ENCODE peak calls at places on chromosome 19, in eight cellular contexts. D, F, L, P, I, V, W and U are unnamed samples.

GRCh38 chr19:30455881-30456280 is 83.7 kb downstream of the ZNF536 start:
- DNase-seq in D (no peak), F (no peak), L (no peak), P (no peak), I (no peak), V (no peak), W (no peak), U (no peak)

GRCh38 chr19:52778811-52779210 is 7.8 kb downstream of the ZNF600 start:
- DNase-seq in D (no peak), F (no peak), L (no peak), P (no peak), I (no peak), V (no peak), W (no peak), U (no peak)

GRCh38 chr19:35845215-35846037 is 6.9 kb downstream of the NPHS1 start:
- DNase-seq in D (peak), F (no peak), L (peak), P (no peak), I (no peak), V (no peak), W (no peak), U (no peak)

GRCh38 chr19:38142176-38143035 is 81.6 kb downstream of the DPF1 start:
- DNase-seq in D (peak), F (peak), L (peak), P (no peak), I (no peak), V (peak), W (peak), U (no peak)

GRCh38 chr19:35155441-35155840 is 906 bp downstream of the FXYD5 start:
- DNase-seq in D (no peak), F (no peak), L (no peak), P (no peak), I (no peak), V (no peak), W (no peak), U (no peak)

GRCh38 chr19:18204394-18205179 is 745 bp upstream of the RAB3A start:
- DNase-seq in D (peak), F (no peak), L (peak), P (no peak), I (no peak), V (no peak), W (peak), U (no peak)

GRCh38 chr19:38209671-38210457 is 14.2 kb downstream of the DPF1 start:
- DNase-seq in D (peak), F (no peak), L (peak), P (no peak), I (peak), V (peak), W (no peak), U (no peak)

GRCh38 chr19:35292986-35293732 is 1.2 kb downstream of the MAG start:
- DNase-seq in D (no peak), F (no peak), L (no peak), P (no peak), I (no peak), V (no peak), W (no peak), U (no peak)

GRCh38 chr19:29918891-29919290 is 23.1 kb upstream of the URI1 start:
- DNase-seq in D (no peak), F (no peak), L (no peak), P (no peak), I (no peak), V (no peak), W (no peak), U (no peak)

GRCh38 chr19:15173746-15174404 is 26.9 kb downstream of the NOTCH3 start:
- DNase-seq in D (no peak), F (no peak), L (no peak), P (no peak), I (no peak), V (no peak), W (no peak), U (no peak)

GRCh38 chr19:18205180-18205915 is 1.5 kb upstream of the RAB3A start:
- DNase-seq in D (peak), F (peak), L (peak), P (peak), I (peak), V (peak), W (peak), U (no peak)

GRCh38 chr19:53875602-53876340 is 6.2 kb upstream of the PRKCG start:
- DNase-seq in D (no peak), F (no peak), L (no peak), P (no peak), I (no peak), V (no peak), W (no peak), U (no peak)

GRCh38 chr19:15979293-15979692 is 30.5 kb downstream of the OR10H4 start:
- DNase-seq in D (no peak), F (no peak), L (no peak), P (no peak), I (no peak), V (no peak), W (no peak), U (no peak)

GRCh38 chr19:15195987-15196682 is 4.7 kb downstream of the NOTCH3 start:
- DNase-seq in D (peak), F (no peak), L (no peak), P (no peak), I (peak), V (peak), W (no peak), U (no peak)

GRCh38 chr19:39372941-39373340 is 18.0 kb downstream of the PAF1 start:
- DNase-seq in D (no peak), F (no peak), L (peak), P (no peak), I (no peak), V (no peak), W (no peak), U (no peak)

GRCh38 chr19:56125806-56126590 is 4.9 kb upstream of the ZNF787 start:
- DNase-seq in D (no peak), F (no peak), L (no peak), P (no peak), I (no peak), V (no peak), W (no peak), U (no peak)

GRCh38 chr19:29860492-29860891 is 48.7 kb downstream of the CCNE1 start:
- DNase-seq in D (no peak), F (no peak), L (no peak), P (no peak), I (no peak), V (no peak), W (no peak), U (no peak)

GRCh38 chr19:3398900-3399278 is 32.5 kb downstream of the NFIC start:
- DNase-seq in D (no peak), F (no peak), L (no peak), P (no peak), I (no peak), V (no peak), W (no peak), U (no peak)

GRCh38 chr19:575527-576506 is 3.4 kb downstream of the BSG start:
- DNase-seq in D (peak), F (peak), L (peak), P (no peak), I (no peak), V (peak), W (peak), U (no peak)

GRCh38 chr19:18321729-18322091 is 1.2 kb downstream of the LSM4 start:
- DNase-seq in D (no peak), F (no peak), L (peak), P (no peak), I (no peak), V (no peak), W (no peak), U (no peak)

GRCh38 chr19:40639638-40639982 is 38.4 kb downstream of the LTBP4 start:
- DNase-seq in D (no peak), F (no peak), L (no peak), P (no peak), I (no peak), V (no peak), W (no peak), U (no peak)

GRCh38 chr19:20787766-20788165 is 11.7 kb downstream of the ZNF66 start:
- DNase-seq in D (no peak), F (no peak), L (no peak), P (no peak), I (no peak), V (no peak), W (no peak), U (peak)

GRCh38 chr19:35144600-35145436 is 1.8 kb downstream of the FXYD7 start:
- DNase-seq in D (peak), F (no peak), L (no peak), P (no peak), I (no peak), V (no peak), W (no peak), U (no peak)

GRCh38 chr19:51980116-51980736 is 6.4 kb downstream of the ZNF350 start:
- DNase-seq in D (no peak), F (no peak), L (peak), P (no peak), I (no peak), V (no peak), W (no peak), U (no peak)

GRCh38 chr19:13103585-13103923 is 896 bp upstream of the LYL1 start:
- DNase-seq in D (no peak), F (no peak), L (no peak), P (no peak), I (no peak), V (no peak), W (no peak), U (no peak)

GRCh38 chr19:756232-756631 is 5.3 kb downstream of the MISP start:
- DNase-seq in D (no peak), F (peak), L (peak), P (no peak), I (no peak), V (peak), W (no peak), U (peak)

GRCh38 chr19:3459965-3460582 is 20.3 kb downstream of the SMIM24 start:
- DNase-seq in D (no peak), F (no peak), L (no peak), P (no peak), I (no peak), V (no peak), W (no peak), U (no peak)

GRCh38 chr19:46788101-46788967 is at the start of gene SLC1A5:
- DNase-seq in D (peak), F (peak), L (peak), P (peak), I (peak), V (peak), W (peak), U (peak)
- TF ChIP-seq CTCF in D (no peak), F (no peak), L (no peak), P (no peak), I (no peak), V (no peak), W (no peak), U (no peak)

GRCh38 chr19:45780146-45780447 is 2.2 kb downstream of the DMPK start:
- DNase-seq in D (no peak), F (no peak), L (no peak), P (no peak), I (no peak), V (no peak), W (peak), U (no peak)
- H3K4me3 ChIP-seq in D (no peak), F (no peak), L (no peak), P (peak), I (no peak), V (no peak), W (peak), U (no peak)

GRCh38 chr19:50500060-50500752 is 10.8 kb downstream of the JOSD2 start:
- DNase-seq in D (peak), F (no peak), L (no peak), P (no peak), I (no peak), V (no peak), W (no peak), U (no peak)
- TF ChIP-seq CTCF in D (peak), F (no peak), L (no peak), P (peak), I (no peak), V (no peak), W (no peak), U (peak)

GRCh38 chr19:11196406-11197287 is 698 bp downstream of the KANK2 start:
- DNase-seq in D (peak), F (no peak), L (peak), P (no peak), I (no peak), V (no peak), W (no peak), U (no peak)

GRCh38 chr19:11194173-11194572 is 3.2 kb downstream of the KANK2 start:
- DNase-seq in D (no peak), F (no peak), L (no peak), P (no peak), I (no peak), V (no peak), W (no peak), U (no peak)

GRCh38 chr19:11194657-11195056 is 2.7 kb downstream of the KANK2 start:
- DNase-seq in D (peak), F (no peak), L (no peak), P (no peak), I (no peak), V (no peak), W (no peak), U (no peak)

GRCh38 chr19:11195681-11196080 is 1.7 kb downstream of the KANK2 start:
- DNase-seq in D (no peak), F (no peak), L (no peak), P (no peak), I (no peak), V (no peak), W (no peak), U (no peak)

GRCh38 chr19:11195169-11195568 is 2.2 kb downstream of the KANK2 start:
- DNase-seq in D (no peak), F (no peak), L (no peak), P (no peak), I (no peak), V (no peak), W (no peak), U (no peak)
- H3K4me3 ChIP-seq in D (no peak), F (peak), L (peak), P (peak), I (peak), V (peak), W (no peak), U (no peak)

GRCh38 chr19:48393559-48394330 is at the start of gene GRIN2D:
- DNase-seq in D (peak), F (peak), L (no peak), P (no peak), I (no peak), V (peak), W (no peak), U (no peak)

GRCh38 chr19:48393196-48393558 is 291 bp upstream of the GRIN2D start:
- DNase-seq in D (no peak), F (no peak), L (no peak), P (no peak), I (no peak), V (no peak), W (no peak), U (no peak)

GRCh38 chr19:48391100-48392005 is at the start of gene KDELR1:
- DNase-seq in D (peak), F (peak), L (peak), P (no peak), I (peak), V (peak), W (peak), U (no peak)

GRCh38 chr19:48386981-48387380 is 4.4 kb downstream of the KDELR1 start:
- DNase-seq in D (no peak), F (no peak), L (peak), P (no peak), I (no peak), V (no peak), W (no peak), U (no peak)

GRCh38 chr19:48390188-48391099 is 907 bp downstream of the KDELR1 start:
- DNase-seq in D (peak), F (peak), L (peak), P (no peak), I (peak), V (peak), W (peak), U (no peak)
- TF ChIP-seq CTCF in D (peak), F (no peak), L (peak), P (peak), I (peak), V (peak), W (peak), U (peak)

DNA sequence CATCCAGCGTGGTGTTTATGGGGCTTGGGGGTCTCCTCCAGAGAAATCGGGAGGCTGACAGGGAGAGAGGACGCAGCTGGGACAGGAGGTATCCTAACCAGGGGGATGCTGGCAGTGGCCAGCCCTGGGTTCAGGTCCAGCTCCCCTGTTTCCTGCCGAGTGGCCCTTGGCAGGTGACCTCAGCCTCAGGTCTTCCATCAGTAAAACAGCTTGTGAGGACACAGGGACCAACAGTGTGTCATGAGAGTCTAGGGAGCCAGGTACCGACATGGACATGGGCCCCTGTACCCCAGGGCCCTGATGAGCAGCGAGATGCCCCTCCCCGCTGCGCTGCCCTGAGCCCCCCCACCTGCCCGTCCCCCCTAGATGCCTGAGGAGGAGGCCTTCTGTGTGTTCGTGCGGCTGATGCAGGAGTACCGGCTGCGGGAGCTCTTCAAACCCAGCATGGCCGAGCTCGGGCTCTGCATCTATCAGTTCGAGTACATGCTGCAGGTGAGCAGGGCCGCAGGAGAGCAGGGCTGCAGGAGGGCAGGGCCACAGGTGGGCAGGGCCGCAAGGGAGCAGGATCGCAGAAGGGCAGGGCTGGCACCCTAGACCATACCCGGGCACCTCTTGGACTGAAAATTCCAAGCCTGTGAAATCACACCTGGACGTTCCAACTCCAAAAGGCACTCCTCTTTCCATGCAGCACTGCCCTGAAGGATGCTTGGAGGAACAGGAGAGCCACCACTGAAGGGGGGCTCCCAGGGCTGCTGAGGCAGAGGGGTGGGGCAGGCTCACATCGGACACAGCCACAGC is 19.8 kb downstream of the EVI5L start:
- DNase-seq in D (no peak), F (no peak), L (no peak), P (no peak), I (no peak), V (no peak), W (no peak), U (no peak)
- H3K4me3 ChIP-seq in D (no peak), F (no peak), L (no peak), P (no peak), I (no peak), V (no peak), W (no peak), U (no peak)

DNA sequence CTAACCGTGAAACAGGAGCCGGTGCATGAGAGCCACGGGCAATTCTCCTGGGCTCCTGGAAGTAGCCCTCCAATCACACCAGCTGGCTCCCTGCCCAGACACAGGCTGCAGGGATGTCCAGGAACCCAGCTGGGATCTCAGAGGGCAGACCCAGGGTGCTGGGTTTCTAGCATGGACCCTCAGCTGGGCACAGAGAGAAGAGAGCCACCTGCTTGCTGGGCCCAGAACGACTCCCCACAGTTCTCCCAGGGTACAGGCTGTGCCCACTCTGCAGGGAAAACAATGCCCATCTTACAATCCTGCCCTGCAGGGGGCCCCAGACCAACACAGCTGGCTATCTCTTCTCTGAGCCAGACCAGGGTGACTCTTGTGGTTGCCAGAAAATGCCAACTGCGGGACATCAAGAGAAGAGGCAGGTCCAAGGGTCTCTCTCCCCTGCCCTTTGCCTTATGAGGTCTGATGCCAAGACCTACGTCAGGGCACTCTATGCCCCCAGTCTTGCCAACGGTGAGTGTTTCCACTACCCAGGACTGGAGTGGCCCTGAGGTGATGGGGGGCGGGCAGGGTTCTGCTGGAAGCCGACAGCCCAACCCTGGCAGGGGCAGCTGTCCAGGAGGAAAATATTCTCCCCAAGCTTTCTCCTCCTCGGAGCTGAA is 64.6 kb downstream of the CEBPG start:
- DNase-seq in D (no peak), F (peak), L (no peak), P (no peak), I (no peak), V (peak), W (no peak), U (no peak)
- TF ChIP-seq CTCF in D (no peak), F (no peak), L (no peak), P (no peak), I (no peak), V (no peak), W (no peak), U (no peak)

GRCh38 chr19:2051771-2052704 is 994 bp upstream of the MKNK2 start:
- DNase-seq in D (peak), F (no peak), L (no peak), P (no peak), I (peak), V (no peak), W (no peak), U (no peak)
- H3K4me3 ChIP-seq in D (no peak), F (no peak), L (no peak), P (peak), I (peak), V (no peak), W (no peak), U (peak)